ENCODE peak calls at places on chromosomes 11 and 22, in four cellular contexts. O is CD4-positive, CD25-positive, alpha-beta regulatory T cell; B is T-helper 17 cell; C is effector memory CD8-positive, alpha-beta T cell. W is an unnamed sample.

GRCh38 chr11:72600557-72600956 is 73.7 kb downstream of the PDE2A start:
- ATAC-seq in C (no peak), B (no peak), O (no peak), W (no peak)

GRCh38 chr11:827146-827860 is 416 bp upstream of the CRACR2B start:
- ATAC-seq in B (peak), C (peak), O (no peak), W (peak)

GRCh38 chr22:43205748-43206514 is 19.0 kb upstream of the TTLL12 start:
- ATAC-seq in C (peak), B (peak), O (no peak), W (no peak)

GRCh38 chr22:35454416-35455054 is 54.6 kb downstream of the MCM5 start:
- ATAC-seq in C (no peak), O (no peak), B (no peak), W (no peak)

GRCh38 chr11:124277207-124277606 is 21.0 kb downstream of the OR8G5 start:
- ATAC-seq in O (no peak), B (no peak), C (no peak), W (no peak)

GRCh38 chr11:88656960-88657738 is 319.6 kb upstream of the CTSC start:
- ATAC-seq in B (no peak), O (no peak), C (no peak), W (no peak)

GRCh38 chr11:113817626-113818025 is 38.0 kb downstream of the CLDN25 start:
- ATAC-seq in C (no peak), B (no peak), O (no peak), W (no peak)

GRCh38 chr11:14359573-14360031 is 619 bp upstream of the RRAS2 start:
- ATAC-seq in O (no peak), B (no peak), C (no peak), W (peak)

GRCh38 chr11:64306876-64307622 is 1.7 kb downstream of the ESRRA start:
- ATAC-seq in O (no peak), B (no peak), C (no peak), W (no peak)

GRCh38 chr22:23285236-23285635 is 104.9 kb downstream of the BCR start:
- ATAC-seq in O (no peak), C (no peak), B (no peak), W (no peak)

GRCh38 chr11:4459470-4459869 is 10.4 kb downstream of the OR52K2 start:
- ATAC-seq in O (peak), B (peak), C (no peak), W (no peak)

GRCh38 chr11:12353534-12353933 is 23.8 kb upstream of the PARVA start:
- ATAC-seq in O (no peak), B (no peak), C (no peak), W (no peak)

GRCh38 chr11:123601737-123602136 is 52.7 kb downstream of the SCN3B start:
- ATAC-seq in B (no peak), C (no peak), O (no peak), W (no peak)

GRCh38 chr11:47943721-47944554 is 36.4 kb upstream of the PTPRJ start:
- ATAC-seq in C (no peak), O (no peak), B (no peak), W (no peak)

GRCh38 chr11:69523453-69523852 is 42.0 kb downstream of the LINC01488 start:
- ATAC-seq in C (no peak), B (no peak), O (no peak), W (no peak)

GRCh38 chr11:11499300-11499699 is 122.5 kb downstream of the GALNT18 start:
- ATAC-seq in O (no peak), C (no peak), B (no peak), W (no peak)

GRCh38 chr11:47552086-47552580 is 799 bp downstream of the CELF1 start:
- ATAC-seq in C (no peak), O (no peak), B (no peak), W (peak)

GRCh38 chr11:64100782-64101358 is 65.0 kb downstream of the MACROD1 start:
- ATAC-seq in O (no peak), C (no peak), B (no peak), W (no peak)

GRCh38 chr22:44109417-44109816 is 71.3 kb upstream of the PARVG start:
- ATAC-seq in B (no peak), C (no peak), O (no peak), W (no peak)

GRCh38 chr11:6523253-6523652 is 26.2 kb downstream of the DNHD1 start:
- ATAC-seq in B (no peak), C (no peak), O (no peak), W (peak)

GRCh38 chr22:25208328-25208727 is 8.7 kb downstream of the CRYBB3 start:
- ATAC-seq in O (no peak), B (no peak), C (no peak), W (no peak)

GRCh38 chr22:45007247-45007945 is 2.4 kb downstream of the PHF21B start:
- ATAC-seq in O (no peak), B (no peak), C (no peak), W (no peak)

GRCh38 chr11:34940026-34940677 is 23.7 kb downstream of the PDHX start:
- ATAC-seq in C (no peak), B (no peak), O (no peak), W (no peak)

GRCh38 chr11:65941720-65942310 is 3.5 kb upstream of the TSGA10IP start:
- ATAC-seq in C (no peak), B (no peak), O (no peak), W (no peak)

GRCh38 chr11:95262994-95263764 is 32.2 kb upstream of the SESN3 start:
- ATAC-seq in O (no peak), B (no peak), C (no peak), W (no peak)

GRCh38 chr11:70174846-70175764 is 28.0 kb upstream of the FADD start:
- ATAC-seq in O (no peak), C (no peak), B (no peak), W (no peak)

GRCh38 chr11:57202282-57202681 is 20.5 kb downstream of the LRRC55 start:
- ATAC-seq in B (no peak), C (no peak), O (no peak), W (no peak)

GRCh38 chr22:36644333-36644757 is 59.2 kb downstream of the CACNG2 start:
- ATAC-seq in B (no peak), C (no peak), O (no peak), W (peak)

GRCh38 chr11:95699631-95700470 is 89.7 kb downstream of the FAM76B start:
- ATAC-seq in O (peak), B (peak), C (peak), W (no peak)

GRCh38 chr11:111601979-111602864 is at the start of gene SIK2:
- ATAC-seq in O (peak), B (peak), C (peak), W (peak)

GRCh38 chr11:81070948-81071347 is 1630.1 kb upstream of the TENM4 start:
- ATAC-seq in C (no peak), O (no peak), B (no peak), W (no peak)

GRCh38 chr11:75793966-75794365 is 21.0 kb upstream of the UVRAG start:
- ATAC-seq in C (no peak), O (no peak), B (no peak), W (no peak)

GRCh38 chr11:94401773-94402265 is 600 bp upstream of the GPR83 start:
- ATAC-seq in C (no peak), B (no peak), O (no peak), W (no peak)